ENCODE peak calls at places on chromosomes 2 and 18, in eight cellular contexts. L, W, F, V, Z, X, N and I are unnamed samples.

GRCh38 chr2:10159086-10159485 is 36.5 kb downstream of the RRM2 start:
- DNase-seq in W (no peak), V (no peak), Z (no peak), L (no peak), F (no peak), N (no peak), X (no peak), I (no peak)

GRCh38 chr2:236113425-236113824 is 54.8 kb downstream of the GBX2 start:
- DNase-seq in L (no peak), N (no peak), X (no peak), F (no peak), V (no peak), Z (no peak), W (no peak), I (no peak)

GRCh38 chr2:233355916-233356315 is 1.6 kb downstream of the DGKD start:
- DNase-seq in N (no peak), F (no peak), L (no peak), V (no peak), W (no peak), X (no peak), Z (no peak), I (no peak)

GRCh38 chr2:13919981-13920382 is 712.5 kb upstream of the LRATD1 start:
- DNase-seq in F (no peak), Z (no peak), N (no peak), L (no peak), X (no peak), V (no peak), W (no peak), I (peak)

GRCh38 chr2:220893411-220893810 is 678.7 kb downstream of the EPHA4 start:
- DNase-seq in W (no peak), N (no peak), X (no peak), L (no peak), Z (no peak), V (no peak), F (no peak), I (no peak)

GRCh38 chr2:26768759-26769500 is 4.8 kb downstream of the SLC35F6 start:
- DNase-seq in V (peak), X (no peak), F (no peak), N (no peak), W (peak), Z (no peak), L (peak), I (no peak)

GRCh38 chr2:83565231-83566025 is 893.7 kb downstream of the SUCLG1 start:
- DNase-seq in W (no peak), Z (no peak), F (no peak), X (no peak), L (no peak), N (no peak), V (no peak), I (no peak)

GRCh38 chr2:26455037-26455800 is 22.7 kb downstream of the OTOF start:
- DNase-seq in X (no peak), W (no peak), N (peak), L (no peak), Z (no peak), F (no peak), V (no peak), I (no peak)

GRCh38 chr2:223027442-223027841 is 24.5 kb upstream of the KCNE4 start:
- DNase-seq in L (no peak), F (no peak), V (no peak), W (no peak), Z (no peak), N (no peak), X (no peak), I (no peak)

GRCh38 chr2:219457784-219458369 is 23.2 kb downstream of the SPEG start:
- DNase-seq in W (no peak), X (no peak), V (no peak), F (no peak), N (no peak), Z (no peak), L (no peak), I (no peak)

GRCh38 chr2:229825476-229825875 is 96.3 kb downstream of the TRIP12 start:
- DNase-seq in N (no peak), W (no peak), L (no peak), X (no peak), F (no peak), Z (no peak), V (no peak), I (no peak)

GRCh38 chr2:36185624-36186023 is 170.0 kb upstream of the CRIM1 start:
- DNase-seq in X (no peak), L (no peak), Z (no peak), W (no peak), V (no peak), F (no peak), N (no peak), I (no peak)

GRCh38 chr2:228828397-228828796 is 442.7 kb downstream of the PID1 start:
- DNase-seq in W (no peak), L (no peak), X (no peak), N (no peak), Z (no peak), F (no peak), V (no peak), I (no peak)

GRCh38 chr2:95068256-95068655 is 42.7 kb downstream of the MAL start:
- DNase-seq in V (no peak), N (no peak), L (no peak), F (no peak), X (no peak), W (no peak), Z (no peak), I (no peak)

GRCh38 chr2:112645396-112646101 is at the start of gene SLC20A1:
- DNase-seq in F (peak), L (peak), Z (peak), X (peak), V (peak), W (peak), N (peak), I (no peak)

GRCh38 chr2:85778646-85779364 is 25.0 kb downstream of the ATOH8 start:
- DNase-seq in W (no peak), V (no peak), L (no peak), N (no peak), F (no peak), Z (no peak), X (no peak), I (no peak)

GRCh38 chr2:174325932-174326879 is 8.5 kb upstream of the SP9 start:
- DNase-seq in N (no peak), L (no peak), W (no peak), Z (no peak), F (no peak), V (no peak), X (no peak), I (no peak)

GRCh38 chr2:99688699-99689098 is 198.9 kb upstream of the REV1 start:
- DNase-seq in F (no peak), N (no peak), L (no peak), X (no peak), W (no peak), Z (no peak), V (no peak), I (no peak)

GRCh38 chr2:54602736-54603322 is 120.6 kb upstream of the EML6 start:
- DNase-seq in L (no peak), X (no peak), N (no peak), F (no peak), W (no peak), Z (no peak), V (no peak), I (no peak)

GRCh38 chr18:78510636-78511035 is 469.0 kb upstream of the SALL3 start:
- DNase-seq in Z (no peak), N (no peak), X (no peak), W (no peak), F (no peak), L (no peak), V (no peak), I (no peak)

GRCh38 chr2:9112079-9112721 is 94.4 kb upstream of the ASAP2 start:
- DNase-seq in F (peak), V (peak), N (no peak), X (no peak), Z (no peak), W (peak), L (no peak), I (peak)

GRCh38 chr2:225993430-225993829 is 593.9 kb downstream of the NYAP2 start:
- DNase-seq in F (no peak), X (no peak), V (no peak), N (no peak), L (no peak), W (no peak), Z (no peak), I (no peak)

GRCh38 chr18:60987963-60988362 is 345.3 kb upstream of the CDH20 start:
- DNase-seq in F (no peak), L (no peak), W (no peak), N (no peak), Z (no peak), X (no peak), V (no peak), I (no peak)

GRCh38 chr2:205556841-205557539 is 125.3 kb upstream of the NRP2 start:
- DNase-seq in W (no peak), F (no peak), Z (no peak), L (no peak), X (no peak), N (no peak), V (no peak), I (no peak)

GRCh38 chr2:113278073-113278811 is 479 bp downstream of the PAX8 start:
- DNase-seq in N (no peak), W (no peak), F (no peak), L (no peak), X (no peak), Z (no peak), V (no peak), I (no peak)

GRCh38 chr2:69149631-69150215 is 136.7 kb downstream of the ANTXR1 start:
- DNase-seq in V (no peak), Z (no peak), W (no peak), N (no peak), L (no peak), F (peak), X (no peak), I (no peak)

GRCh38 chr2:33166287-33166881 is 219.6 kb downstream of the LTBP1 start:
- DNase-seq in F (no peak), L (no peak), N (no peak), Z (no peak), V (no peak), W (no peak), X (no peak), I (no peak)

GRCh38 chr18:74351354-74351753 is 35.7 kb downstream of the C18orf63 start:
- DNase-seq in L (no peak), X (no peak), F (no peak), Z (no peak), N (no peak), V (no peak), W (no peak), I (peak)

GRCh38 chr18:79569720-79570119 is 109.9 kb upstream of the CTDP1 start:
- DNase-seq in Z (no peak), W (no peak), V (no peak), F (no peak), L (peak), X (no peak), N (peak), I (no peak)

GRCh38 chr2:129883121-129883520 is 96.3 kb upstream of the RAB6C start:
- DNase-seq in X (no peak), V (no peak), Z (no peak), N (no peak), W (no peak), F (no peak), L (no peak), I (no peak)

GRCh38 chr18:11668441-11669169 is 20.5 kb upstream of the GNAL start:
- DNase-seq in L (no peak), N (no peak), F (no peak), W (no peak), X (no peak), V (no peak), Z (no peak), I (no peak)

GRCh38 chr2:160892204-160892603 is 268.0 kb upstream of the TANK start:
- DNase-seq in L (no peak), Z (no peak), W (no peak), X (no peak), F (no peak), V (no peak), N (no peak), I (no peak)

GRCh38 chr18:54772081-54772480 is 56.2 kb upstream of the RAB27B start:
- DNase-seq in Z (no peak), W (no peak), X (no peak), F (no peak), V (no peak), L (no peak), N (no peak), I (no peak)